ENCODE peak calls at places on chromosomes 5 and 9, in five cellular contexts. V is iris pigment epithelial cell; G is psoas muscle; E is ovary; J is stimulated activated CD4-positive, alpha-beta T cell treated with anti-CD3 and anti-CD28 coated beads, Interleukin-1b, Interleukin-23, amount 100 ng/mL, for 48 hours. T is an unnamed sample.

GRCh38 chr9:1722404-1722803 is 292.7 kb upstream of the SMARCA2 start:
- DNase-seq in V (no peak), G (no peak), E (no peak), J (no peak), T (no peak)

GRCh38 chr9:93112864-93113389 is 16.9 kb downstream of the CARD19 start:
- DNase-seq in V (no peak), G (peak), E (no peak), J (no peak), T (no peak)

GRCh38 chr5:150114102-150114641 is 27.8 kb upstream of the CSF1R start:
- DNase-seq in V (no peak), G (no peak), E (no peak), J (no peak), T (no peak)

GRCh38 chr5:17309462-17309861 is 92.0 kb downstream of the BASP1 start:
- DNase-seq in V (no peak), G (no peak), E (no peak), J (no peak), T (no peak)

GRCh38 chr9:38065369-38066075 is 3.5 kb downstream of the SHB start:
- DNase-seq in V (no peak), G (no peak), E (no peak), J (no peak), T (no peak)

GRCh38 chr5:69024241-69024651 is 69.6 kb upstream of the SLC30A5 start:
- DNase-seq in V (peak), G (no peak), E (no peak), J (no peak), T (no peak)

GRCh38 chr9:135907006-135907434 is 326 bp downstream of the CAMSAP1 start:
- DNase-seq in V (no peak), G (peak), E (no peak), J (no peak), T (peak)

GRCh38 chr5:137345396-137345795 is 153.7 kb downstream of the SPOCK1 start:
- DNase-seq in V (no peak), G (no peak), E (no peak), J (no peak), T (no peak)

GRCh38 chr5:2658421-2658820 is 93.1 kb downstream of the IRX2 start:
- DNase-seq in V (no peak), G (no peak), E (no peak), J (no peak), T (no peak)

GRCh38 chr9:34177906-34178697 is 741 bp upstream of the UBAP1 start:
- DNase-seq in V (no peak), G (no peak), E (no peak), J (no peak), T (no peak)

GRCh38 chr5:118968925-118969375 is 19.4 kb downstream of the DTWD2 start:
- DNase-seq in V (peak), G (peak), E (no peak), J (no peak), T (no peak)